ENCODE peak calls at places on chromosomes 2 and 18, in seven cellular contexts. G is GM23248; X is stimulated activated CD4-positive, alpha-beta T cell treated with anti-CD3 and anti-CD28 coated beads, Interleukin-12 subunit alpha, Interleukin-12 subunit beta, amount 100 ng/mL, for 4 hours; I is dermis microvascular lymphatic vessel endothelial cell; K is A549; F is fibroblast of villous mesenchyme; P is DMS153. M is an unnamed sample.

GRCh38 chr2:222709191-222709891 is 37.9 kb downstream of the MOGAT1 start:
- DNase-seq in P (no peak), F (peak; percentile 99), X (no peak), K (peak; percentile 88), G (peak; percentile 98), I (peak; percentile 74), M (peak; percentile 98)

GRCh38 chr2:36389081-36389480 is 33.5 kb downstream of the CRIM1 start:
- DNase-seq in G (peak; percentile 38), P (no peak), K (peak; percentile 55), X (no peak), I (no peak), F (peak; percentile 83), M (peak; percentile 74)

GRCh38 chr2:19349911-19350677 is 8.3 kb downstream of the OSR1 start:
- DNase-seq in G (peak; percentile 39), X (peak; percentile 53), I (no peak), F (no peak), K (peak; percentile 58), P (no peak), M (peak; percentile 58)

GRCh38 chr2:198880421-198880820 is 577.3 kb downstream of the SATB2 start:
- DNase-seq in X (no peak), F (no peak), G (no peak), P (no peak), I (no peak), K (no peak), M (no peak)

GRCh38 chr2:202408546-202409140 is 32.5 kb downstream of the BMPR2 start:
- DNase-seq in P (no peak), F (no peak), I (no peak), X (no peak), K (no peak), G (no peak), M (peak; percentile 57)

GRCh38 chr18:23614891-23615290 is 28.6 kb upstream of the NPC1 start:
- DNase-seq in I (no peak), G (no peak), F (no peak), P (no peak), K (no peak), X (no peak), M (no peak)

GRCh38 chr2:119821266-119821665 is 61.5 kb downstream of the PTPN4 start:
- DNase-seq in G (peak; percentile 23), P (no peak), F (no peak), I (no peak), K (no peak), X (no peak), M (no peak)

GRCh38 chr2:60554649-60555065 is 1.2 kb upstream of the BCL11A start:
- DNase-seq in G (no peak), X (no peak), P (no peak), F (no peak), I (no peak), K (no peak), M (no peak)

GRCh38 chr2:189096769-189097447 is 82.7 kb downstream of the COL5A2 start:
- DNase-seq in G (peak; percentile 83), F (peak; percentile 92), P (no peak), I (no peak), K (peak; percentile 77), X (no peak), M (peak; percentile 92)

GRCh38 chr18:77857926-77858325 is 608.3 kb downstream of the GALR1 start:
- DNase-seq in P (no peak), F (no peak), X (no peak), K (no peak), I (no peak), G (no peak), M (no peak)

GRCh38 chr2:174610243-174610995 is 12.8 kb upstream of the WIPF1 start:
- DNase-seq in X (no peak), P (no peak), G (peak; percentile 59), K (no peak), F (no peak), I (no peak), M (peak; percentile 55)

GRCh38 chr18:44729631-44730101 is 49.0 kb downstream of the SETBP1 start:
- DNase-seq in G (peak; percentile 95), I (no peak), F (peak; percentile 96), X (no peak), K (no peak), P (no peak), M (peak; percentile 75)

GRCh38 chr2:9276901-9277455 is 70.4 kb downstream of the ASAP2 start:
- DNase-seq in F (no peak), P (no peak), X (no peak), G (no peak), I (no peak), K (no peak), M (no peak)

GRCh38 chr18:77049938-77050337 is 82.6 kb downstream of the MBP start:
- DNase-seq in P (no peak), X (no peak), I (no peak), F (peak; percentile 17), G (peak; percentile 78), K (no peak), M (peak; percentile 74)

GRCh38 chr2:112216158-112216557 is 38.7 kb downstream of the ZC3H8 start:
- DNase-seq in K (peak; percentile 31), P (no peak), F (peak; percentile 19), G (peak; percentile 34), X (no peak), I (no peak), M (peak; percentile 60)

GRCh38 chr2:54644236-54644635 is 79.2 kb upstream of the EML6 start:
- DNase-seq in I (no peak), G (no peak), F (peak; percentile 46), K (no peak), X (no peak), P (no peak), M (no peak)

GRCh38 chr2:8805278-8806045 is 32.0 kb downstream of the KIDINS220 start:
- DNase-seq in P (peak; percentile 5), K (no peak), X (no peak), I (no peak), F (peak; percentile 43), G (no peak), M (peak; percentile 48)

GRCh38 chr2:151534001-151534400 is 124.3 kb downstream of the RIF1 start:
- DNase-seq in F (no peak), K (no peak), I (no peak), P (no peak), G (no peak), X (no peak), M (no peak)

GRCh38 chr2:8224679-8225181 is 457.1 kb upstream of the ID2 start:
- DNase-seq in G (no peak), I (no peak), X (no peak), P (no peak), F (no peak), K (no peak), M (no peak)